ENCODE peak calls at places on chromosome 21, in four cellular contexts. O is activated CD4-positive, alpha-beta T cell treated with anti-CD3 and anti-CD28 coated beads, Interleukin-2, amount 50 U/mL, for 24 hours; Q is GF-D8; T is CD8-positive, alpha-beta T cell. P is an unnamed sample.

GRCh38 chr21:42117229-42118048 is 46.3 kb downstream of the UMODL1 start:
- DNase-seq in O (peak), Q (peak), T (peak), P (peak)

GRCh38 chr21:44300262-44300959 is 558 bp downstream of the PFKL start:
- DNase-seq in O (peak), Q (peak), T (peak), P (peak)

GRCh38 chr21:42650441-42651421 is 2.7 kb upstream of the PDE9A start:
- DNase-seq in O (no peak), Q (no peak), T (no peak), P (no peak)

GRCh38 chr21:26098758-26099157 is 71.8 kb downstream of the APP start:
- DNase-seq in O (no peak), Q (no peak), T (no peak), P (peak)

GRCh38 chr21:44603911-44604310 is 3.5 kb downstream of the KRTAP10-7 start:
- DNase-seq in O (no peak), Q (no peak), T (no peak), P (no peak)

GRCh38 chr21:37571442-37571841 is 204.9 kb downstream of the DYRK1A start:
- DNase-seq in O (no peak), Q (no peak), T (no peak), P (no peak)

GRCh38 chr21:32921632-32922230 is 104.0 kb upstream of the OLIG2 start:
- DNase-seq in O (peak), Q (no peak), T (peak), P (no peak)

GRCh38 chr21:38258803-38259485 is 2.2 kb downstream of the KCNJ15 start:
- DNase-seq in O (no peak), Q (no peak), T (no peak), P (peak)

GRCh38 chr21:36788116-36788515 is 89.2 kb downstream of the SIM2 start:
- DNase-seq in O (no peak), Q (no peak), T (no peak), P (peak)

GRCh38 chr21:45164124-45164511 is 89.7 kb downstream of the ADARB1 start:
- DNase-seq in O (no peak), Q (no peak), T (no peak), P (no peak)

GRCh38 chr21:34679056-34679455 is 10.3 kb downstream of the CLIC6 start:
- DNase-seq in O (no peak), Q (no peak), T (no peak), P (no peak)